ENCODE peak calls at places on chromosomes 11 and 22, in four cellular contexts. H, E, D and C are unnamed samples.

GRCh38 chr11:74319139-74319538 is 7.7 kb upstream of the P4HA3 start:
- DNase-seq in D (no peak), H (no peak), E (no peak), C (no peak)

GRCh38 chr22:37676691-37677627 is 1.5 kb downstream of the LGALS1 start:
- DNase-seq in E (no peak), H (peak; percentile 84), D (peak; percentile 92), C (peak; percentile 89)

GRCh38 chr22:38728899-38729796 is 23.4 kb downstream of the GTPBP1 start:
- DNase-seq in H (no peak), D (no peak), E (no peak), C (no peak)

GRCh38 chr22:23155143-23155542 is 9.9 kb downstream of the RAB36 start:
- DNase-seq in H (no peak), D (no peak), E (no peak), C (no peak)

GRCh38 chr22:41356430-41357028 is 25.2 kb upstream of the TEF start:
- DNase-seq in E (no peak), H (no peak), D (no peak), C (no peak)

GRCh38 chr11:111427471-111427912 is 48.4 kb upstream of the POU2AF1 start:
- DNase-seq in H (no peak), D (peak; percentile 50), E (no peak), C (no peak)

GRCh38 chr11:17845431-17845881 is 110.9 kb downstream of the KCNC1 start:
- DNase-seq in E (no peak), D (no peak), H (no peak), C (no peak)

GRCh38 chr11:61334434-61335354 is 1.7 kb downstream of the TKFC start:
- DNase-seq in E (no peak), H (no peak), D (no peak), C (peak; percentile 81)

GRCh38 chr22:40920526-40920925 is 30.7 kb upstream of the RBX1 start:
- DNase-seq in D (no peak), H (no peak), E (no peak), C (no peak)

GRCh38 chr11:123145220-123145619 is 49.8 kb downstream of the CLMP start:
- DNase-seq in D (no peak), E (no peak), H (no peak), C (no peak)

GRCh38 chr11:95466406-95466805 is 235.4 kb upstream of the SESN3 start:
- DNase-seq in E (no peak), D (no peak), H (no peak), C (no peak)

GRCh38 chr11:119608781-119609180 is 120.2 kb downstream of the NECTIN1 start:
- DNase-seq in D (peak; percentile 21), E (no peak), H (no peak), C (no peak)

GRCh38 chr22:48086246-48086645 is 1323.8 kb downstream of the TBC1D22A start:
- DNase-seq in H (no peak), D (no peak), E (no peak), C (no peak)

GRCh38 chr11:62544521-62545436 is 1.8 kb downstream of the AHNAK start:
- DNase-seq in D (peak; percentile 20), H (peak; percentile 53), E (no peak), C (no peak)